ENCODE peak calls at places on chromosomes 13 and 19, in eight cellular contexts. G is CD4-positive, alpha-beta T cell; Y is A673; H is dorsolateral prefrontal cortex; S is progenitor cell of endocrine pancreas; V is type B pancreatic cell; M is RWPE1; J is upper lobe of right lung. N is an unnamed sample.

GRCh38 chr13:52686381-52686780 is 33.7 kb downstream of the SUGT1 start:
- DNase-seq in Y (no peak), G (no peak), H (no peak), V (no peak), M (no peak), J (no peak), S (no peak), N (no peak)

GRCh38 chr13:40613954-40614353 is 52.5 kb downstream of the FOXO1 start:
- DNase-seq in S (no peak), V (no peak), H (no peak), G (no peak), J (no peak), Y (no peak), M (no peak), N (no peak)

GRCh38 chr13:24727731-24728601 is 36.0 kb upstream of the RNF17 start:
- DNase-seq in M (peak), J (no peak), Y (peak), S (no peak), G (peak), V (no peak), H (no peak), N (peak)

GRCh38 chr13:94822356-94822755 is 110.0 kb upstream of the SOX21 start:
- DNase-seq in G (no peak), S (no peak), J (no peak), M (no peak), H (no peak), Y (no peak), V (no peak), N (no peak)

GRCh38 chr13:48891586-48891985 is 84.1 kb upstream of the FNDC3A start:
- DNase-seq in S (no peak), J (no peak), H (no peak), V (no peak), M (peak), G (no peak), Y (no peak), N (no peak)

GRCh38 chr19:18895038-18895827 is 725 bp downstream of the CERS1 start:
- DNase-seq in Y (no peak), S (peak), V (no peak), G (no peak), M (peak), J (no peak), H (peak), N (peak)

GRCh38 chr13:43516401-43516826 is 270.4 kb downstream of the ENOX1 start:
- DNase-seq in J (no peak), H (no peak), S (no peak), Y (no peak), G (no peak), V (no peak), M (no peak), N (no peak)

GRCh38 chr13:40680659-40681323 is 14.3 kb upstream of the FOXO1 start:
- DNase-seq in Y (no peak), M (no peak), S (no peak), H (no peak), G (no peak), J (no peak), V (no peak), N (no peak)

GRCh38 chr13:42384265-42384664 is 112.3 kb downstream of the AKAP11 start:
- DNase-seq in Y (no peak), H (no peak), G (no peak), M (peak), J (no peak), S (no peak), V (no peak), N (no peak)

GRCh38 chr13:79423801-79424642 is 18.0 kb upstream of the RBM26 start:
- DNase-seq in M (peak), V (no peak), H (no peak), S (no peak), Y (peak), G (no peak), J (no peak), N (no peak)

GRCh38 chr13:112722433-112723250 is 32.8 kb downstream of the ATP11A start:
- DNase-seq in J (peak), Y (no peak), G (no peak), M (peak), S (no peak), H (peak), V (no peak), N (no peak)

GRCh38 chr13:62483774-62484173 is 1068.1 kb upstream of the PCDH20 start:
- DNase-seq in G (no peak), M (no peak), J (no peak), S (no peak), V (no peak), Y (no peak), H (no peak), N (no peak)

GRCh38 chr13:80082396-80083096 is 258.4 kb downstream of the SPRY2 start:
- DNase-seq in S (no peak), J (no peak), H (no peak), G (no peak), Y (no peak), M (no peak), V (no peak), N (no peak)

GRCh38 chr19:37867831-37868230 is 38.6 kb downstream of the WDR87 start:
- DNase-seq in Y (no peak), H (no peak), M (peak), S (no peak), V (no peak), G (no peak), J (no peak), N (no peak)

GRCh38 chr13:74836628-74837027 is 645.3 kb downstream of the TBC1D4 start:
- DNase-seq in M (no peak), V (no peak), H (no peak), G (no peak), Y (no peak), J (no peak), S (no peak), N (no peak)

DNA sequence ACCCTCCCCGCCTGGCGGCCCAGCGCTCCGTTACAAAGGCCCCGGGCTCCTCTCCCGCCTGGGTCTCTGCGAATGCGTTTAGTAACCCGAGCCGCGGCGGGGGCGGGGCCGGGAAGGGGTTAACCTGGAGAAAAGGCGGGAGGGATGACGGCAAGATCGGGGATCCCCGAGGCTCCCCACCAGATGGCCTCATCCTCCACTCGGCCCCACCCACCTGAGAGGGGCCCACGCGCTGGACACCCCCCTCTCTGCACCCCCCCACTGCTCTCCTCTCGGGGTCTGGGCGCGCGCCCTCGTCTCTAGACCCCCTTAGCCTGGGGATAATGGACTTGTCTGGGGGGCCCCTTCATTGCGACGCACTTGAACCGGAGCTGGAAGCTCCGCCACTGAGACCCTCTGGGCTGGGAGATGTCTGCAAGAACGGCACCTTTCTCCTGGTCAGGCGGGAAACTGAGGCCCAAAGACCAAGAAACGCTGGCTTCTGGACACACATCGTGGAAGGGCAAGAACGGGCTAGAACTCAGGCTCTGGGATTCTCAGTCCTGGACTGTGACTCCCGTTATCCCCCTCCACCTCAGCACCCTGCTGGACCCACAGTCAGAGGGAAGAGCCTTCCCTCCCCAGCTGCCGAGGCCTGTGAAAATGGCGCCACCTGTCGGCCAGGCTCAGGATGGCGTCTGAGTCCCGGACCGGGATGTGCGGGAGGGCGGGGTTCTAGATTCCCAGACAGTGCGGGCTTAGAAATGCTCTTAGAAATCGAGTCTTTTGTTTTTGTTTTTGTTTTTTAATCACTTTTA is 2.9 kb upstream of the LTBP4 start:
- DNase-seq in J (peak), V (peak), M (peak), Y (peak), H (peak), S (peak), G (peak), N (peak)
- TF ChIP-seq CTCF in J (peak), V (peak), M (peak), Y (peak), H (peak), S (peak), G (peak), N (peak)

DNA sequence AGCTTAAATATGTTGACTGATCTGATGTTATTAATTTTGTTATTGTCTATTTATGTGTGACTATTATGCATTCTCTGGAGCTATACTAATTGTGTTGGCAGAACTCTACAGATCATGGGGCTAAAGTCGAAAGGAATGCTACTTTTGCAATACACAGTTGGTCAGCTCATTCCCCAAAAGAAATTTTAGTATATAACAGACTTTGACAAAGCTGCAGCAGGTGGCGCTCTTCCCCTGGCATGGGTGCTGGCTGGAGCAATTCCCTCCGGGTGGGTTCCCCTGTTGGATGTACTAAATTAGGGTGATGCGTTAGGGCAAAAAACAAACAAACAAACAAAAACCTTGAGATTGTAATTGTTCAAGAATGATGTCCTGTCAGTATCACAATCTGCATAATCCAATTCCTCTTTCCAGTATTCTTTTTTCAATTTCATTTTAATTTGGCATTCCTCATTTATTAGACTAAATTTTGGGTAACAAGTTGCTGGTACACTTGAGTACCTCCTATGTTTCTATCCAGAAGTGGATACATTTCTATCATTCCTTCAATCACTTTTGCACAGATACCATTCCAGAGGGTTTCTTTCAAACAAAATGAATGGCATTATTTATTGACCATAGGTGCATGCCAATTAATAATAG is 322.8 kb upstream of the EDNRB start:
- DNase-seq in Y (peak), S (peak), M (peak), V (no peak), G (no peak), J (peak), H (peak), N (peak)
- TF ChIP-seq CTCF in Y (peak), S (peak), M (peak), V (peak), G (no peak), J (peak), H (peak), N (peak)

GRCh38 chr13:103238441-103238840 is 172.2 kb upstream of the SLC10A2 start:
- DNase-seq in H (no peak), G (no peak), S (no peak), J (no peak), V (no peak), M (no peak), Y (no peak), N (no peak)

DNA sequence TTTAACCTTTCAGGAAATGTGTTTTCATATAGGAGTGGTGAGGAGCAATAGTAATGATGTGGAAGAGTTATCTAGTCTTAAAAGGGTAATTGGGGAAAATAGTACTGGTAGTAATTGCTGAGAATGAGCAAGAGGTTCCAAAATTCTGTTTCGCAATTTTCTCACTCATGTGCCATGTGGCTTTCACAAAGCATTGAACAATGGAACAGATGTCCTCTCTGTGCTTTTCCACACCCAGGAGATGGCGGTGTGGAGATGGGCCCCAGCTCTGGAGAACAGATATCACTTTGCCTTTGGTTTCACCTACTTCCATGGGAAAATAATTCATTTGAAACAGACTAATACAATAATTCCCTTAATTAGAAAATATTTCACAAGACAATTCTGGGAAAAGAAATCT is 170.0 kb upstream of the SLC10A2 start:
- DNase-seq in S (no peak), Y (peak), G (no peak), V (no peak), J (no peak), H (no peak), M (no peak), N (no peak)
- TF ChIP-seq CTCF in S (no peak), Y (peak), G (no peak), V (no peak), J (no peak), H (no peak), M (no peak), N (no peak)

DNA sequence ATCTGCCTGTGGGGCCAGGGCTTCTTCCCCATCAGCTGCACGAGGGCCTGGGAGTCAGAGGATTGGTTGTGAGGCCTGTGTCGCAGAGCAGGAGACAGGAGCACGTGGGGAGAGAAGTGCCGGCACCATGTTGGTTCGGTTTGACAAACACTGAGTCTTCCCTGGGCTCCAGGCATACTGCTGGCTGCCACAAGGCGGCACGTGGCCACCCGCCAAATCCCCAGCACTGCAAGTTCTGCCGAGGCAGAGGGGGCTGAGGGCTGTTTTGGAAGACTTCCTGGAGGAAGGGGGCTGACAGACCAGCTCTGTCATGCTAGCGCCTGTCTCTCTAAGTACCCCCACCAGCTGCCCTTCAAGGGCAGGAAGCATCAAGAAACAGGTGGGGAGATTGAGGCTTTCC is 9.5 kb downstream of the SHANK1 start:
- DNase-seq in S (no peak), J (no peak), Y (peak), V (no peak), G (no peak), M (no peak), H (no peak), N (no peak)
- TF ChIP-seq CTCF in S (peak), J (no peak), Y (peak), V (peak), G (no peak), M (no peak), H (no peak), N (no peak)

DNA sequence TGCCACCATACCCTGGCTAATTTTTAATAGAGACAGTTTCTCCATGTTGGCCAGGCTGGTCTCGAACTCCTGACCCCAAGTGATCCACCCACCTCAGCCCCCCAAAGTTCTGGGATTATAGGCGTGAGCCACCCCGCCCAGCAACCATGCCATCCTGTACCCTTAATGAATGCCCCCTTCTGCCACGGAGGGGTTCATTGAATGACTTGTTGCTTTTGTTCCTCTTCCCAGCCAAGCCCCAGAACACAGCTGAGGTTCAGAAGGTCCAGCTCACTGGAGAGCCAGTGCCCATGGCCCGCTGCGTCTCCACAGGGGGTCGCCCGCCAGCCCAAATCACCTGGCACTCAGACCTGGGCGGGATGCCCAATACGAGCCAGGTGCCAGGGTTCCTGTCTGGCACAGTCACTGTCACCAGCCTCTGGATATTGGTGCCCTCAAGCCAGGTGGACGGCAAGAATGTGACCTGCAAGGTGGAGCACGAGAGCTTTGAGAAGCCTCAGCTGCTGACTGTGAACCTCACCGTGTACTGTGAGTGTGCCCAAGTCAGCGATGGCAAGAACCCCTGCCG is 6.0 kb downstream of the PVR start:
- DNase-seq in H (no peak), V (no peak), Y (no peak), G (no peak), S (no peak), M (no peak), J (no peak), N (no peak)
- TF ChIP-seq CTCF in H (no peak), V (no peak), Y (no peak), G (no peak), S (no peak), M (no peak), J (no peak), N (no peak)

N was measured in endothelial cell.